ENCODE peak calls at places on chromosomes 1 and 21, in nine cellular contexts. X is epithelial cell of esophagus; V is NCI-H1105; U is colonic mucosa; C is HCEC 1CT; G is nucleus accumbens; P is activated CD4-positive, alpha-beta T cell treated with anti-CD3 and anti-CD28 coated beads, Interleukin-2, amount 50 U/mL, for 48 hours; B is adipocyte; A is central memory CD4-positive, alpha-beta T cell. I is an unnamed sample.

GRCh38 chr1:96641292-96641691 is 80.3 kb upstream of the PTBP2 start:
- DNase-seq in X (peak), V (no peak), U (no peak), C (no peak), G (no peak), P (no peak), B (peak), A (no peak), I (no peak)

GRCh38 chr1:8096105-8097011 is 70.2 kb upstream of the ERRFI1 start:
- DNase-seq in X (peak), V (no peak), U (no peak), C (peak), G (no peak), P (no peak), B (peak), A (no peak), I (no peak)

GRCh38 chr1:222195857-222196256 is 352.0 kb downstream of the HHIPL2 start:
- DNase-seq in X (peak), V (no peak), U (no peak), C (no peak), G (no peak), P (no peak), B (no peak), A (no peak), I (no peak)

GRCh38 chr21:23633447-23633846 is 1973.8 kb downstream of the MRPL39 start:
- DNase-seq in X (no peak), V (no peak), U (no peak), C (no peak), G (no peak), P (no peak), B (no peak), A (no peak), I (no peak)

GRCh38 chr1:171743014-171743870 is 1.4 kb upstream of the VAMP4 start:
- DNase-seq in X (peak), V (no peak), U (peak), C (peak), G (no peak), P (no peak), B (peak), A (peak), I (no peak)

GRCh38 chr1:197807739-197808453 is 32.6 kb upstream of the DENND1B start:
- DNase-seq in X (no peak), V (no peak), U (no peak), C (no peak), G (no peak), P (no peak), B (peak), A (no peak), I (no peak)

GRCh38 chr1:184664042-184664659 is 90.5 kb downstream of the EDEM3 start:
- DNase-seq in X (peak), V (no peak), U (peak), C (peak), G (peak), P (peak), B (peak), A (no peak), I (no peak)

GRCh38 chr1:201885531-201886075 is 3.1 kb upstream of the SHISA4 start:
- DNase-seq in X (peak), V (no peak), U (no peak), C (peak), G (no peak), P (no peak), B (peak), A (no peak), I (no peak)

GRCh38 chr1:221912230-221912629 is 170.3 kb upstream of the DUSP10 start:
- DNase-seq in X (peak), V (no peak), U (no peak), C (no peak), G (no peak), P (peak), B (no peak), A (no peak), I (no peak)

GRCh38 chr1:116375884-116376733 is 3.1 kb downstream of the ATP1A1 start:
- DNase-seq in X (peak), V (no peak), U (peak), C (peak), G (peak), P (peak), B (peak), A (peak), I (peak)

GRCh38 chr1:178768423-178768822 is 43.4 kb downstream of the RALGPS2 start:
- DNase-seq in X (peak), V (peak), U (no peak), C (peak), G (no peak), P (no peak), B (peak), A (peak), I (no peak)

GRCh38 chr1:26318338-26319064 is 743 bp downstream of the CD52 start:
- DNase-seq in X (no peak), V (no peak), U (no peak), C (no peak), G (no peak), P (peak), B (no peak), A (no peak), I (no peak)

GRCh38 chr1:2874207-2875165 is 73.0 kb upstream of the TTC34 start:
- DNase-seq in X (no peak), V (no peak), U (no peak), C (no peak), G (no peak), P (no peak), B (no peak), A (no peak), I (no peak)

GRCh38 chr21:25837545-25838263 is 102.9 kb downstream of the GABPA start:
- DNase-seq in X (peak), V (no peak), U (no peak), C (peak), G (no peak), P (no peak), B (peak), A (no peak), I (peak)

GRCh38 chr1:181251713-181252075 is 163.2 kb downstream of the IER5 start:
- DNase-seq in X (no peak), V (no peak), U (no peak), C (no peak), G (no peak), P (no peak), B (no peak), A (no peak), I (no peak)

GRCh38 chr1:45995298-45995697 is 137.1 kb downstream of the PIK3R3 start:
- DNase-seq in X (no peak), V (no peak), U (no peak), C (peak), G (no peak), P (no peak), B (no peak), A (no peak), I (no peak)

GRCh38 chr1:15352122-15352957 is 57.3 kb upstream of the EFHD2 start:
- DNase-seq in X (peak), V (no peak), U (peak), C (peak), G (no peak), P (peak), B (peak), A (no peak), I (peak)

GRCh38 chr1:225842788-225843425 is 33.0 kb downstream of the EPHX1 start:
- DNase-seq in X (no peak), V (no peak), U (no peak), C (no peak), G (no peak), P (no peak), B (no peak), A (no peak), I (no peak)

GRCh38 chr21:46116189-46116845 is 18.4 kb downstream of the COL6A2 start:
- DNase-seq in X (no peak), V (no peak), U (no peak), C (no peak), G (no peak), P (no peak), B (no peak), A (no peak), I (no peak)

GRCh38 chr1:24970399-24970753 is 40.3 kb upstream of the RUNX3 start:
- DNase-seq in X (peak), V (no peak), U (no peak), C (no peak), G (no peak), P (no peak), B (peak), A (no peak), I (no peak)

GRCh38 chr1:87265786-87266185 is 62.9 kb upstream of the LMO4 start:
- DNase-seq in X (no peak), V (no peak), U (no peak), C (no peak), G (no peak), P (no peak), B (no peak), A (no peak), I (no peak)

GRCh38 chr1:41850029-41850428 is 68.7 kb downstream of the HIVEP3 start:
- DNase-seq in X (peak), V (no peak), U (no peak), C (no peak), G (no peak), P (peak), B (no peak), A (no peak), I (no peak)

GRCh38 chr1:50305808-50306207 is 117.4 kb downstream of the DMRTA2 start:
- DNase-seq in X (no peak), V (no peak), U (no peak), C (no peak), G (no peak), P (no peak), B (no peak), A (no peak), I (no peak)

GRCh38 chr1:83998599-83999315 is at the start of gene TTLL7:
- DNase-seq in X (peak), V (peak), U (peak), C (peak), G (peak), P (peak), B (peak), A (peak), I (no peak)

GRCh38 chr1:184157396-184157747 is 105.8 kb downstream of the TSEN15 start:
- DNase-seq in X (no peak), V (no peak), U (no peak), C (no peak), G (no peak), P (no peak), B (no peak), A (no peak), I (no peak)

GRCh38 chr1:4119516-4120220 is 219.6 kb upstream of the C1orf174 start:
- DNase-seq in X (no peak), V (no peak), U (no peak), C (no peak), G (no peak), P (no peak), B (no peak), A (no peak), I (no peak)

GRCh38 chr1:183191833-183192232 is 5.8 kb downstream of the LAMC2 start:
- DNase-seq in X (peak), V (no peak), U (no peak), C (peak), G (no peak), P (no peak), B (peak), A (no peak), I (peak)

GRCh38 chr1:157626099-157626498 is 28.2 kb upstream of the FCRL4 start:
- DNase-seq in X (peak), V (no peak), U (peak), C (no peak), G (no peak), P (peak), B (no peak), A (no peak), I (no peak)

I was measured in HFF-Myc.